ENCODE peak calls at places on chromosomes 11 and 22, in nine cellular contexts. G is midbrain, V is NCI-H460, L is EH, Q is AG20443, U is DMS153, Z is iris pigment epithelial cell, M is T-helper 1 cell, X is endodermal cell. K is an unnamed sample.

GRCh38 chr11:1161410-1162152 is 3.8 kb downstream of the MUC5AC start:
- DNase-seq in G (no peak), V (no peak), L (no peak), Q (peak; percentile 9), U (no peak), Z (no peak), M (no peak), X (peak; percentile 38), K (peak; percentile 33)

GRCh38 chr11:132278801-132279574 is 908.6 kb downstream of the NTM start:
- DNase-seq in G (peak; percentile 52), V (peak; percentile 15), L (peak; percentile 67), Q (peak; percentile 63), U (no peak), Z (peak; percentile 39), M (no peak), X (peak; percentile 67), K (no peak)

GRCh38 chr11:77842451-77843121 is 21.6 kb downstream of the AAMDC start:
- DNase-seq in G (no peak), V (no peak), L (peak; percentile 31), Q (no peak), U (no peak), Z (peak; percentile 69), M (no peak), X (no peak), K (no peak)

GRCh38 chr11:4118107-4118506 is 23.5 kb downstream of the RRM1 start:
- DNase-seq in G (no peak), V (no peak), L (peak; percentile 68), Q (peak; percentile 45), U (no peak), Z (peak; percentile 83), M (no peak), X (no peak), K (no peak)

GRCh38 chr11:76151561-76152085 is 54.7 kb downstream of the WNT11 start:
- DNase-seq in G (no peak), V (no peak), L (no peak), Q (no peak), U (peak; percentile 100), Z (no peak), M (no peak), X (no peak), K (no peak)

GRCh38 chr22:36330655-36331305 is 57.0 kb downstream of the MYH9 start:
- DNase-seq in G (no peak), V (no peak), L (peak; percentile 98), Q (peak; percentile 51), U (no peak), Z (peak; percentile 58), M (no peak), X (peak; percentile 65), K (no peak)

GRCh38 chr22:23684051-23684450 is 6.8 kb upstream of the RGL4 start:
- DNase-seq in G (no peak), V (no peak), L (no peak), Q (no peak), U (no peak), Z (no peak), M (no peak), X (no peak), K (no peak)

GRCh38 chr11:36092314-36093030 is 148.6 kb downstream of the LDLRAD3 start:
- DNase-seq in G (no peak), V (no peak), L (no peak), Q (no peak), U (no peak), Z (peak; percentile 60), M (no peak), X (peak; percentile 71), K (no peak)

GRCh38 chr22:25482091-25482760 is 82.2 kb upstream of the GRK3 start:
- DNase-seq in G (no peak), V (no peak), L (no peak), Q (no peak), U (no peak), Z (no peak), M (no peak), X (no peak), K (no peak)

GRCh38 chr11:96035031-96035743 is 111.3 kb upstream of the MTMR2 start:
- DNase-seq in G (no peak), V (no peak), L (no peak), Q (no peak), U (no peak), Z (no peak), M (no peak), X (no peak), K (no peak)

GRCh38 chr11:22920939-22921565 is 60.8 kb upstream of the CCDC179 start:
- DNase-seq in G (peak; percentile 40), V (peak; percentile 33), L (peak; percentile 45), Q (peak; percentile 50), U (peak; percentile 3), Z (peak; percentile 72), M (no peak), X (peak; percentile 72), K (no peak)

GRCh38 chr11:27698872-27699241 is 1.4 kb downstream of the BDNF start:
- DNase-seq in G (peak; percentile 77), V (peak; percentile 88), L (peak; percentile 94), Q (peak; percentile 91), U (peak; percentile 60), Z (peak; percentile 94), M (no peak), X (peak; percentile 98), K (no peak)

GRCh38 chr11:75939992-75940391 is 125.0 kb downstream of the UVRAG start:
- DNase-seq in G (no peak), V (no peak), L (no peak), Q (no peak), U (no peak), Z (no peak), M (no peak), X (no peak), K (no peak)

GRCh38 chr11:88534185-88534584 is 196.6 kb upstream of the CTSC start:
- DNase-seq in G (no peak), V (no peak), L (no peak), Q (no peak), U (no peak), Z (no peak), M (no peak), X (no peak), K (no peak)

K was measured in CD14-positive monocyte.